ENCODE peak calls at places on chromosome 17, in five cellular contexts. A is heart right ventricle; N is CD8-positive, alpha-beta T cell; F is neural progenitor cell; U is tibial nerve. Y is an unnamed sample.

GRCh38 chr17:36049643-36050042 is 14.4 kb upstream of the CCL18 start:
- DNase-seq in U (no peak), N (no peak), A (no peak), F (no peak), Y (no peak)

GRCh38 chr17:2484876-2485275 is 26.8 kb downstream of the METTL16 start:
- DNase-seq in N (no peak), F (peak; percentile 75), A (no peak), U (no peak), Y (peak; percentile 54)

GRCh38 chr17:60079401-60079861 is 710 bp upstream of the HEATR6 start:
- DNase-seq in A (no peak), F (no peak), N (no peak), U (no peak), Y (no peak)

GRCh38 chr17:53719229-53719628 is 103.5 kb upstream of the KIF2B start:
- DNase-seq in A (no peak), U (no peak), N (no peak), F (no peak), Y (no peak)

GRCh38 chr17:82247175-82247823 is 18.5 kb downstream of the SLC16A3 start:
- DNase-seq in N (no peak), F (no peak), A (no peak), U (no peak), Y (no peak)

GRCh38 chr17:35011671-35012216 is 31.4 kb downstream of the LIG3 start:
- DNase-seq in N (no peak), A (no peak), U (no peak), F (no peak), Y (no peak)

GRCh38 chr17:64166876-64167275 is 36.9 kb upstream of the ERN1 start:
- DNase-seq in N (no peak), U (no peak), F (no peak), A (no peak), Y (no peak)

GRCh38 chr17:55482591-55483389 is 28.5 kb downstream of the SMIM36 start:
- DNase-seq in F (no peak), A (no peak), U (no peak), N (no peak), Y (no peak)

GRCh38 chr17:49822829-49823228 is 25.0 kb downstream of the TAC4 start:
- DNase-seq in N (no peak), F (no peak), U (peak; percentile 48), A (peak; percentile 49), Y (no peak)

GRCh38 chr17:75084039-75084660 is 3.6 kb upstream of the SLC16A5 start:
- DNase-seq in N (no peak), A (no peak), F (no peak), U (no peak), Y (no peak)

GRCh38 chr17:35773674-35774425 is 13.2 kb downstream of the C17orf50 start:
- DNase-seq in F (no peak), U (peak; percentile 31), A (no peak), N (no peak), Y (no peak)

GRCh38 chr17:4250887-4251286 is 12.9 kb downstream of the ANKFY1 start:
- DNase-seq in N (no peak), U (no peak), A (no peak), F (no peak), Y (no peak)

GRCh38 chr17:31313982-31314787 is at the start of gene EVI2B:
- DNase-seq in U (no peak), N (no peak), F (no peak), A (no peak), Y (peak; percentile 42)

GRCh38 chr17:19286751-19287341 is 49.7 kb downstream of the EPN2 start:
- DNase-seq in A (no peak), N (no peak), U (no peak), F (no peak), Y (no peak)

GRCh38 chr17:8922451-8922850 is 43.1 kb downstream of the PIK3R5 start:
- DNase-seq in F (no peak), U (peak; percentile 36), A (no peak), N (no peak), Y (peak; percentile 72)

GRCh38 chr17:50918071-50918932 is 52.1 kb upstream of the TOB1 start:
- DNase-seq in F (no peak), A (no peak), U (no peak), N (no peak), Y (no peak)

GRCh38 chr17:44221072-44221861 is 1.8 kb upstream of the UBTF start:
- DNase-seq in U (peak; percentile 54), N (peak; percentile 67), A (peak; percentile 84), F (peak; percentile 92), Y (peak; percentile 70)

GRCh38 chr17:3788200-3788599 is 12.8 kb downstream of the ITGAE start:
- DNase-seq in U (no peak), F (no peak), A (no peak), N (no peak), Y (no peak)

GRCh38 chr17:9948967-9949366 is 43.9 kb upstream of the RCVRN start:
- DNase-seq in U (peak; percentile 31), N (no peak), F (peak; percentile 17), A (peak; percentile 37), Y (no peak)

GRCh38 chr17:43871947-43872690 is 25.1 kb downstream of the CD300LG start:
- DNase-seq in U (no peak), F (no peak), N (no peak), A (no peak), Y (peak; percentile 13)

GRCh38 chr17:17669081-17669850 is 12.0 kb upstream of the RAI1 start:
- DNase-seq in A (no peak), N (no peak), F (peak; percentile 43), U (no peak), Y (no peak)

GRCh38 chr17:41880130-41880529 is 14.9 kb upstream of the KLHL11 start:
- DNase-seq in N (no peak), A (no peak), F (no peak), U (no peak), Y (no peak)

GRCh38 chr17:8062807-8063483 is 24.1 kb downstream of the ALOX15B start:
- DNase-seq in U (no peak), F (no peak), A (no peak), N (no peak), Y (no peak)

GRCh38 chr17:63189082-63189481 is 223.0 kb downstream of the TANC2 start:
- DNase-seq in N (no peak), A (no peak), F (no peak), U (no peak), Y (no peak)

GRCh38 chr17:49739662-49740271 is 24.2 kb downstream of the FAM117A start:
- DNase-seq in A (peak; percentile 81), N (peak; percentile 98), U (peak; percentile 80), F (no peak), Y (no peak)

GRCh38 chr17:68161644-68162428 is 86.0 kb upstream of the AMZ2 start:
- DNase-seq in F (no peak), N (no peak), U (no peak), A (peak; percentile 20), Y (no peak)
- H3K27ac ChIP-seq in F (no peak overlapping the region), N (no peak overlapping the region), U (no peak overlapping the region), A (peak overlapping the region; percentile 83), Y (no peak overlapping the region)

DNA sequence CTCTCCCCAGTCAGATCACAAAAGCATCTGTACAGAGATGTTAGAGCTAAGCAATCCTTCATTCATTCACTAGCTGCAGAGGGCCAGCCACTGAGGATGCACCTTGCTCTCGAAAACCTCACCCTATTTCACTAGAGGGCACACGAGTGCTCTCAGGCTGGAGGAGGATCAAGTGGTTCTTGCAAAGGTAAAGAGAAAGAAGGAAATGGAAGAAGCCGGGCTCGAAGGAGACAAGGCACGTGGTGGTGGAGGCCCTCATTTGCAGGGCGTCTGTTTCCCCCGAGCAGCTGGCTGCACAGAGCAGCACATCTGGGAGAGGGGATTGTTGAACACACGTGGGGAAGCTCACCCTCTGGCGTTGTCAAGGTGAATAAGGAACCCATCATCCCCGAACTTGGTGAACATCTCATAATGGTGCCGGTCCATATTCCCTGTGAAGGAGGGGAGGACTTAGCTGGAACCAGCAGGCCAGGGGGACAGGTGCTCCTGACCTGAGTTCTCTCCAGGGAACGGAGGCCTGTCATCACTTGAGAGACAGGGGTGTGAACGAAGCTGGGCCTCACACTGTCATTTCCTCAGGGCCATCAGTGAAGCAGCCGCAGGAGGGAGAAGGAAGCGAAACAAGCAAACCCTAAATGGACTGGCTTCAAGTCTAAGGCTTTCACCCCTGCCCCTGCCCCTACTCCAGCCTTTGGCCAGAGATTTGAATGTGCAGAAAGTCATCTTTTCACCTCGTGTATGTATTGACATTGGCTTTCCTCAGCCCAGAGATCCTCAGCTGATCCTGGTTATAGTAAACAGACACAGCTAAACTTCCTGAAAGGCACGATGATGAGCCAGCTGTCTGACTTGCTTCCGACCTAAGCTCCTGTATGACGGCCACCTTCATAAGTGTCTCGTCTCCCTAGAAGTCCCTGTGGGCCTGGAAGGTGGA is 27.6 kb downstream of the PRKAR1A start:
- DNase-seq in F (peak; percentile 24), A (no peak), N (no peak), U (peak; percentile 48), Y (no peak)
- TF ChIP-seq CTCF in F (peak; percentile 33), A (peak; percentile 35), N (no peak), U (no peak), Y (peak; percentile 31)

GRCh38 chr17:77436481-77436880 is 295.7 kb downstream of the SEC14L1 start:
- DNase-seq in A (no peak), U (no peak), N (no peak), F (no peak), Y (no peak)
- H3K27ac ChIP-seq in A (peak overlapping the region; percentile 50), U (peak overlapping the region; percentile 77), N (peak overlapping the region; percentile 66), F (peak overlapping the region; percentile 86), Y (peak overlapping the region; percentile 70)

DNA sequence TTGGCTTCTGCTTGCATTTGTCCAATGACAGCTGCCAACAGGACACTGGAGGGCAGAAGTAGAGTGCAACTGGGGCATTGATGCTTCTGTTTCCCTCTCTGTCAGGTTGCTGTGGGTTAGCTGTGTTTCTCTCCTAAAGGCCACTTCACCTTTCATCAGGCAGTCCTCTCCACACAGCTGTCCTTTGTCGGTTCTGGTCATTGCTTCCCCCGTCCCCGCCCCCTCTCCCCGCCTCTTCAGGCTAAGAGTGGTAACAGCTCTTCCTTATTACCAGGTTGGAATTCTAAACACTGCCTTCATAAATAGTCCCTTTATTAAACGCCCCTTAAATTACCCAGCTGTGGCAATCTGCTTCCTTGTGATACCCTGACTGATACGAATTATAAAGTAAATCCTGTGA is 31.8 kb upstream of the NSRP1 start:
- DNase-seq in U (no peak), F (no peak), N (no peak), A (no peak), Y (no peak)
- TF ChIP-seq CTCF in U (no peak), F (no peak), N (no peak), A (no peak), Y (no peak)

GRCh38 chr17:29617125-29617480 is 5.6 kb downstream of the CORO6 start:
- DNase-seq in A (peak; percentile 75), U (peak; percentile 69), N (peak; percentile 89), F (peak; percentile 87), Y (no peak)
- H3K27ac ChIP-seq in A (no peak overlapping the region), U (peak overlapping the region; percentile 88), N (peak overlapping the region; percentile 58), F (no peak overlapping the region), Y (no peak overlapping the region)

DNA sequence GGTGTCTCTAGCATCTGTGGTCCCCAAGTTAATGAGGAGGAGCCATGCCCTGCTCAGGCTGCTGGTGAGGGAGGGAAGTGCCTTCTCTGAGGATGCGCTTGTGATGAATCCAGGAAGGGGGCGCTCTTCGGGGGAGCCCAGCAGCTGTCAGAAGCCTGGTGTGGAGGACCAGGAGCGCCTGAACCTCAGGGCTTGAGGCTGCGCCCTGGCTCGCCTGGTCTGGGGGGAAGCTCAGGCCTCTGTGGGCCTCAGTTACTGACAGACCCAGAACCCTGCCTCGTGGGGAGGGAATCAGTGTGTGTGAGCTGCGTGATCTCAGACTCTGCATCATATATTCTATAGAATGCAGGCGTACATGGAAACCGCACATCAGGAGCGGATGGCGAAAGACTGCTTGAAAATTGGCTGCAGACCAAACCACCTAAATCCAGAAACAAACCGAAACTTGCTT is 126.1 kb downstream of the SEC14L1 start:
- DNase-seq in A (no peak), U (no peak), F (peak; percentile 58), N (no peak), Y (no peak)
- TF ChIP-seq CTCF in A (no peak), U (no peak), F (peak; percentile 57), N (no peak), Y (no peak)